ENCODE peak calls at places on chromosome 1, in six cellular contexts. I is K562, C is SK-N-SH, S is HL-60, R is GM12878, Q is HepG2. M is an unnamed sample.

GRCh38 chr1:19988269-19989006 is 9.0 kb upstream of the PLA2G2A start:
- DNase-seq in I (no peak), C (no peak), S (no peak), R (no peak), Q (peak), M (no peak)

GRCh38 chr1:67052741-67053534 is 1.0 kb downstream of the SLC35D1 start:
- DNase-seq in I (peak), C (peak), S (no peak), R (no peak), Q (peak), M (no peak)

GRCh38 chr1:192379536-192379935 is 62.7 kb downstream of the RGS21 start:
- DNase-seq in I (no peak), C (no peak), S (no peak), R (no peak), Q (no peak), M (no peak)

GRCh38 chr1:147545133-147545532 is 3.8 kb downstream of the BCL9 start:
- DNase-seq in I (no peak), C (no peak), S (no peak), R (peak), Q (no peak), M (peak)

GRCh38 chr1:167083871-167084270 is 6.3 kb downstream of the GPA33 start:
- DNase-seq in I (no peak), C (no peak), S (no peak), R (no peak), Q (no peak), M (no peak)

GRCh38 chr1:25821630-25822091 is 1.9 kb downstream of the MTFR1L start:
- DNase-seq in I (peak), C (no peak), S (no peak), R (no peak), Q (no peak), M (no peak)

GRCh38 chr1:12678820-12679219 is 34.9 kb downstream of the AADACL4 start:
- DNase-seq in I (no peak), C (no peak), S (no peak), R (no peak), Q (no peak), M (no peak)

GRCh38 chr1:70504821-70505193 is 93.7 kb downstream of the CTH start:
- DNase-seq in I (no peak), C (peak), S (no peak), R (no peak), Q (no peak), M (no peak)

GRCh38 chr1:103129796-103130195 is 21.5 kb upstream of the COL11A1 start:
- DNase-seq in I (no peak), C (no peak), S (no peak), R (no peak), Q (no peak), M (no peak)

GRCh38 chr1:34711469-34711868 is 43.4 kb upstream of the GJB5 start:
- DNase-seq in I (peak), C (peak), S (no peak), R (no peak), Q (no peak), M (no peak)

GRCh38 chr1:34705077-34705476 is 49.8 kb upstream of the GJB5 start:
- DNase-seq in I (no peak), C (peak), S (no peak), R (no peak), Q (no peak), M (no peak)

GRCh38 chr1:34709547-34709946 is 45.3 kb upstream of the GJB5 start:
- DNase-seq in I (peak), C (no peak), S (no peak), R (no peak), Q (no peak), M (peak)

GRCh38 chr1:34710811-34711210 is 44.0 kb upstream of the GJB5 start:
- DNase-seq in I (no peak), C (no peak), S (no peak), R (no peak), Q (no peak), M (no peak)

GRCh38 chr1:34708106-34708505 is 46.7 kb upstream of the GJB5 start:
- DNase-seq in I (no peak), C (no peak), S (no peak), R (no peak), Q (no peak), M (no peak)
- TF ChIP-seq GABPA in I (no peak), C (no peak), S (no peak), R (no peak), Q (no peak), M (no peak)

DNA sequence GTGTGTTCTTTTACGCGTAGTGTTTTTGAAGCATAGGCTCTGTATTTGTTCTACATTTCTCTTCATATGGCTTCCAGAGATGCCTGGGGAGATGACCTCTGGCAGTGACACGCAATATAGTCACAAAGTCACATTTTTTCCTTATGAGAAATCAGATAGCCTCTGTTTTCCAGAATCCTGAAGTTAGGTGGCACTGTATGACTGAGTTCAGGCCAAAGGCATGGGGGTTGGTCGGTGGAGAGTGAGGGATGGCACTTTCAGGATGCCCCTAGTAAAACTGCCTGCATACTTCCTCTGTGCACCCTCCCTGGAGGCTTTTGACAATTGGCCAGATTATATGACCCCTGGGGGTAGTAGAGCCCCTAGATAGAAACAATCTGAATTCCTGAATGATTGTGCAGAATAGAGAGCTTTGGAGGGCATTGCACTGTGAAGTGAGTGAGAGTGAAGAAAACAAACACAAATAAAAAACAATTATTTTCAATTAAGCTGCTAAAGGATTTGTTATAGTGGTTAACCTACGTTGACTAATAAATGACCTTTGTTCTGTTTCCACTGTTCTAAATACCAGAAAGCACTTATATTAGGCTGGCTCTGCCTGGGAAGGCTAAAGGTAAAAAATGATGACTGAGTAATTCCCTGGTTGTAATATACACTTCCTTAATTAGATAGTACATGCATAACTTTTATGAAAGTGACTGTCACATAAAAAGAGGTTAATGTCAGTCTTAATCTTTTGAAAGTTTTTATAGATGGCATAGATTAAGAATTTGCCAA is 1660.8 kb downstream of the PLA2G4A start:
- DNase-seq in I (no peak), C (no peak), S (no peak), R (no peak), Q (no peak), M (no peak)
- TF ChIP-seq GABPA in I (no peak), C (no peak), S (no peak), R (no peak), Q (no peak), M (no peak)

GRCh38 chr1:3505161-3505560 is 50.7 kb downstream of the ARHGEF16 start:
- DNase-seq in I (no peak), C (no peak), S (no peak), R (no peak), Q (no peak), M (no peak)

GRCh38 chr1:3503525-3503886 is 49.0 kb downstream of the ARHGEF16 start:
- DNase-seq in I (no peak), C (peak), S (no peak), R (no peak), Q (no peak), M (no peak)

GRCh38 chr1:3502834-3503524 is 48.5 kb downstream of the ARHGEF16 start:
- DNase-seq in I (no peak), C (peak), S (no peak), R (no peak), Q (no peak), M (no peak)

GRCh38 chr1:3504823-3505155 is 50.3 kb downstream of the ARHGEF16 start:
- DNase-seq in I (no peak), C (no peak), S (no peak), R (no peak), Q (no peak), M (no peak)

GRCh38 chr1:3504151-3504822 is 49.8 kb downstream of the ARHGEF16 start:
- DNase-seq in I (no peak), C (no peak), S (no peak), R (no peak), Q (no peak), M (no peak)
- TF ChIP-seq GABPA in I (no peak), C (no peak), S (no peak), R (no peak), Q (no peak), M (no peak)

GRCh38 chr1:237084399-237085077 is 42.6 kb downstream of the RYR2 start:
- DNase-seq in I (no peak), C (no peak), S (no peak), R (no peak), Q (no peak), M (peak)
- TF ChIP-seq GABPA in I (no peak), C (no peak), S (no peak), R (no peak), Q (no peak), M (no peak)

DNA sequence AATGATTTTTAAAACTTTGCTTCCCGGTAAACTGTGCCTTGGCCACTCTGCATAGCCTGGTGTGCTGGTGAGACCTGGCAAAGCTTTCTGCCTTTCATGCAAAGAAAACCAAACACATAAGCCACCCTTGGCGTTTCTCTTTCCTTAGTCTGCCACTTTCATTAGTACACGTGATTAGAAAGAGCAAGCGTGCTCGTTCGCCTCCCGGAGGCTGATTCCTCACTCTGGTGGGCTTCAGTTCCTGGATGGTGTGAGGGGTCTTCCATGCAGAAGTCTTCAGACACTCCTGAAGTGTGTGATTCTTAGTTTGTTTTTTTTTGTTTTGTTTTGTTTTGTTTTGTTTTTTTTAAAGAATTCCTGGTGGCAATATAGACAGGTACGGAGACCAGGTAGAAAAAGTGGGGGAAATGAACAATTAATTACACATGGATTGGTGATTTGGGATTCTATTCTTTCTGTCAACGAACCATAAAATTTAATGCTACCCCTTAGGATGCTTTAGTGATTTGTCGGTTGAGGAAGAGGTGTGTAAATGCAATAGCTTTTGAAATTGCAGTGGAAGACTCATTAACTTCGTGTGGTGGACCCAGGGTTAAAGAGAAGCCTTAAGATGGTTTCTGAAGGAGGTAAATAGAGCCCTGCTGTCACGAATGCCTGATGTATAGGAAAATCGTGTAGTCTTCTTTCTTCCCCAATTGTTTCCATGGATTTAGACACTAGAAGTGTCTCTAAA is 2.1 kb downstream of the GALNT2 start:
- DNase-seq in I (peak), C (peak), S (no peak), R (no peak), Q (no peak), M (no peak)
- TF ChIP-seq GABPA in I (no peak), C (no peak), S (no peak), R (no peak), Q (no peak), M (no peak)

GRCh38 chr1:205480349-205481278 is 23.9 kb upstream of the CDK18 start:
- DNase-seq in I (no peak), C (no peak), S (no peak), R (peak), Q (no peak), M (no peak)
- TF ChIP-seq GABPA in I (no peak), C (no peak), S (no peak), R (no peak), Q (no peak), M (no peak)